ENCODE peak calls at places on chromosome 6, in eight cellular contexts. C is hepatocyte; A is CD4-positive, alpha-beta T cell; P is cardiac muscle cell; H is keratinocyte; Y is mesenchymal stem cell; K is HAP-1; J is upper lobe of right lung. S is an unnamed sample. For H3K9me3, the result is how much of the 10 kb centered on the place peaks cover.

GRCh38 chr6:19024737-19025136 is 637.6 kb downstream of the RNF144B start:
- DNase-seq in K (peak), A (no peak), C (peak), J (no peak), Y (peak), H (no peak), P (peak), S (no peak)

GRCh38 chr6:81814365-81815109 is 62.1 kb upstream of the TENT5A start:
- DNase-seq in Y (peak), A (no peak), K (no peak), P (peak), H (no peak), C (no peak), J (no peak), S (no peak)

GRCh38 chr6:169685860-169686259 is 16.0 kb downstream of the WDR27 start:
- DNase-seq in K (no peak), P (no peak), H (no peak), Y (no peak), J (no peak), A (no peak), C (no peak), S (no peak)

GRCh38 chr6:23584134-23584763 is 541.8 kb upstream of the NRSN1 start:
- DNase-seq in H (no peak), A (no peak), J (no peak), C (no peak), P (peak), Y (no peak), K (no peak), S (no peak)

GRCh38 chr6:75546401-75546800 is 52.8 kb upstream of the FILIP1 start:
- DNase-seq in C (no peak), H (no peak), Y (peak), J (no peak), P (peak), A (no peak), K (peak), S (no peak)

GRCh38 chr6:142746524-142746923 is 198.5 kb downstream of the HIVEP2 start:
- DNase-seq in J (no peak), K (peak), A (peak), P (peak), H (no peak), Y (peak), C (peak), S (peak)

GRCh38 chr6:138692978-138693909 is 80.3 kb upstream of the CCDC28A start:
- DNase-seq in A (no peak), K (peak), C (peak), P (peak), J (peak), Y (peak), H (no peak), S (peak)

GRCh38 chr6:135535989-135536414 is 38.5 kb upstream of the AHI1 start:
- DNase-seq in K (peak), H (peak), Y (peak), C (peak), A (no peak), P (peak), J (no peak), S (no peak)

GRCh38 chr6:83308833-83309232 is 115.7 kb downstream of the RWDD2A start:
- DNase-seq in K (no peak), A (no peak), C (no peak), P (no peak), H (no peak), J (no peak), Y (no peak), S (no peak)

GRCh38 chr6:136171207-136171606 is 78.9 kb downstream of the MTFR2 start:
- DNase-seq in P (no peak), C (no peak), J (no peak), K (no peak), Y (no peak), H (no peak), A (no peak), S (no peak)

GRCh38 chr6:126753616-126754015 is 364.9 kb upstream of the RSPO3 start:
- DNase-seq in Y (no peak), P (no peak), H (no peak), K (no peak), A (no peak), C (no peak), J (no peak), S (no peak)

GRCh38 chr6:119215885-119216590 is 133.5 kb downstream of the MAN1A1 start:
- DNase-seq in K (no peak), J (no peak), C (no peak), H (no peak), P (no peak), A (no peak), Y (no peak), S (no peak)

GRCh38 chr6:44257007-44257752 is at the start of gene SLC35B2:
- DNase-seq in Y (peak), H (no peak), K (peak), C (peak), A (peak), P (peak), J (peak), S (peak)

GRCh38 chr6:80003841-80004198 is 629 bp upstream of the TTK start:
- DNase-seq in Y (no peak), J (peak), H (no peak), K (no peak), P (no peak), C (no peak), A (peak), S (peak)

GRCh38 chr6:19472850-19473249 is 364.3 kb upstream of the ID4 start:
- DNase-seq in H (no peak), A (no peak), C (no peak), Y (no peak), P (peak), J (no peak), K (no peak), S (no peak)

GRCh38 chr6:7769702-7770101 is 43.8 kb downstream of the BMP6 start:
- DNase-seq in J (no peak), P (peak), H (no peak), A (no peak), Y (peak), K (no peak), C (no peak), S (no peak)

GRCh38 chr6:28497306-28497705 is 18.3 kb downstream of the GPX6 start:
- DNase-seq in C (no peak), Y (no peak), J (no peak), H (no peak), P (no peak), A (no peak), K (no peak), S (no peak)

GRCh38 chr6:45411959-45412358 is 34.2 kb upstream of the SUPT3H start:
- DNase-seq in H (no peak), J (no peak), P (no peak), K (no peak), C (no peak), A (no peak), Y (no peak), S (no peak)

DNA sequence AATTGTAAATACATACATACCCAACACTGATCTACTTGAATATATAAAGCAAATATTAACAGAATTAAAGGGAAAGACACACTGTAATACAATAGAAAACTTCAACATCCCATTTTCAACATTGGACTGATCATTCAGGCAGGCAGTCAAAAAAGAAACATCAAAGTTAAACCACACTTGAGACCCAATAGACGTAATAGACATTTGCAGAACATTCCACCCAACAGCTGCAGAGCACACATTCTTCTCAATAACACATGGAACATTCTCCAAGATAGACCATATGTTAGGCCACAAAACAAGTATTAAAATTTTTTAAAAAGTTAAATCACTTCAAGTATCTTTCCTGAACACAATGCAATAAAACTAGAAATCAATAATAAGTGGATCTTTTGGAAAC is 698.2 kb downstream of the COL12A1 start:
- DNase-seq in H (no peak), J (no peak), Y (no peak), K (no peak), C (no peak), P (no peak), A (no peak), S (no peak)
- H3K9me3 ChIP-seq in H (under half), J (under half), Y (under half), K (under half), C (under half), P (under half), A (under half), S (under half)

GRCh38 chr6:113095836-113096235 is 748.7 kb downstream of the RFPL4B start:
- DNase-seq in K (no peak), C (no peak), P (no peak), A (no peak), H (no peak), Y (no peak), J (no peak), S (no peak)

GRCh38 chr6:113092795-113093194 is 745.7 kb downstream of the RFPL4B start:
- DNase-seq in Y (no peak), A (no peak), J (no peak), K (no peak), H (no peak), C (no peak), P (no peak), S (no peak)

GRCh38 chr6:113089056-113089455 is 741.9 kb downstream of the RFPL4B start:
- DNase-seq in K (no peak), Y (no peak), C (no peak), A (no peak), J (no peak), H (no peak), P (no peak), S (no peak)

GRCh38 chr6:113094781-113095180 is 747.7 kb downstream of the RFPL4B start:
- DNase-seq in Y (peak), C (no peak), K (peak), A (no peak), P (peak), J (no peak), H (no peak), S (no peak)
- H3K9me3 ChIP-seq in Y (under half), C (under half), K (under half), A (under half), P (under half), J (under half), H (under half), S (under half)

DNA sequence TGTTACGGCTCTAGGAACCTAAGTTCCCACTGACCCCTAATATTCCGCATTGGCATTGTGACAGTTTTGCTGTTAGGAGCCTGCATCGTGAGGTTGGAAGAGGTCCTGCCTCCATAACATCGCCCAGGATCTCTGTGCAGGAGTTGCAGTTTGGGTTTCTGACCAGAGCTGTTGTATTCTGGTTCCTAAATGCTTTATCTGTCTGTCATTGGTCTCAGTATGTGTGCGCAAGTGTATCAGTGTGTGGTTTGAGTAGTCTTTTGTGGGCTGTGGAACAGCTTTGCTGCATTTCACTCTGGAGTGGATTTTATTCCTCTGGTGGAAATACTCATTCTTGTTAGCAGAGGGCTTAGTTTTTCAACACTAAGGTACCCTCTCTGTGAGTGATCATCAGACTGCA is 95.6 kb downstream of the CDYL start:
- DNase-seq in K (no peak), P (no peak), J (no peak), Y (no peak), C (no peak), H (no peak), A (no peak), S (no peak)
- H3K9me3 ChIP-seq in K (under half), P (under half), J (under half), Y (under half), C (under half), H (under half), A (under half), S (under half)

DNA sequence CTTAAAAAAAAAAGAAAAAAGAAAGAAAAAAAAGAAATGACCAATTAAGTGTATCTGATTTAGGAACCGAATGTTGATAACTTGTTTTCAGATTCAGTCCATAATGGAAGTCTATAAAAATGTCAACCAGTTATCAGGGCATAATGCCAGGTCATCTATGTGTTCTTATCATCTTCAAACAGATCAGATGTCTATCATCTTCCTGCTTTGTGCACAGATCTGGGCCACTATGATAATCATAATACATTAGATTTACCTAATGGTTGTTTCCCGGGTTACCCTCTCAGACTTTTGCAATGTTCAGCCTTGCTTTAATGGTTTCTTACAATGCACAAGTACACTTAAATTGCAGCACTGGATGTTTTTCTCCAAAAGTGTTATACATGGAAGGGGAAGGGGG is 100.6 kb downstream of the NKAIN2 start:
- DNase-seq in P (no peak), H (no peak), Y (no peak), C (no peak), K (no peak), J (no peak), A (no peak), S (no peak)
- H3K9me3 ChIP-seq in P (under half), H (under half), Y (under half), C (under half), K (under half), J (under half), A (under half), S (under half)

DNA sequence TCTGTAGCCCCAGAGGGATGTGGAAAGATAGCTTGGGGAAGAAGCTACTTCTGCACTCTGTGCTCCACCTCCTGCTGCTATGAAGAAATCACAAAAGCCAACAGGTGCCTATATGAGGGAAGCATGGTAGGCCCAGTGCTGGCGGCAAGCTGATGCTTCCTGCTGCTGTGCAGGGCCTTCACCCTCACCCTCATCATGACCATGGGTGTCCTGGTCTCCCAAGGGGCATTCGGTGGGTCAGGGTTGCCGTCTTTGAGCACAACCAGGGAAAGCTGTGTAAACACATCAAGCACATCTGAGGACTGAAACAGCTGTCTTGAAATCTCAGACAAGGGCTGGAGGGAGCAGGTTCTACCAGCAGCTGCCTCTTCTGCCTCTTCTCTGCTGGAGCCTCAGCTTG is 184.0 kb downstream of the FNDC1 start:
- DNase-seq in C (no peak), Y (no peak), P (no peak), A (no peak), H (no peak), K (no peak), J (no peak), S (no peak)
- H3K9me3 ChIP-seq in C (under half), Y (under half), P (under half), A (under half), H (under half), K (under half), J (under half), S (under half)

DNA sequence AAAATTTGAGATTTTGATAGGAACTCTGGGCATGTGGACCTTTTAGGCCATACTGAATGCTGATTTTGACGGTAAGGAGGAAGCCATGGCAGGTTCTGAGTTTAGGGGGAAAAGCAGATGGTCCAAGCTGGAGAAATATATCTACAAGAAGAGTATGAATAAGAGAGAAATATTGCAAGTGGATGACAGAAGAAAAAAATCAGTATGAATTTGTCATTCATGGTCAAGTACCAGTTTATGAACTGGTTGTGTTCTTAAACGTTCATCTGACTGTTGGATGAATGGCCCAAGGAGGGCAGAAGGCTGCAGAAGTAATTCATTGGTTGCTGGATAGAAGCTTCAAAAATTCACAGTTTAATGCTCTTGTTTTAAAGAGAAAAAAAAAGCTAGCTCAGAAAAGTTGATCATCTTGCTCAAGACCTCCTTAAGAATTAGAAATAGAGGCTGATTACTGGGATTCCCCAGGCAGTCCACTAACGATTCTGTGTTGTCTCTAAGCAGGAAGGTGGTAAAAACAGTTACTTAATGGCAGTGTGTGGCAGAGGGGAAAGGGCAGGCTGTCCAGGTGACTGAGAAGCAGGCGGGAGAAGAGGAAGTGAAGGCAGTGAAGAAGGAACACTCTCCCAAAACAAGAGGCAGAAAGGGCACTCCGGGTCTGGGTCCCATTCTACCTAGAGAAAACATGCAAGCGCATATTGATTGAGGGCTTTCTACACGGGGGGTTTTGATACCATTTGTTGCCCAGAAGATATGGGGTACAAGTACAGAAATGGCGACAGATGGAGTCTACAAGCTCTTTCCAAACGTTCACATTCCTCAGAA is 2.0 kb upstream of the DUSP22 start:
- DNase-seq in H (no peak), C (no peak), J (no peak), Y (no peak), K (no peak), P (no peak), A (no peak), S (no peak)
- H3K9me3 ChIP-seq in H (under half), C (under half), J (under half), Y (under half), K (under half), P (under half), A (under half), S (under half)

GRCh38 chr6:3088853-3089445 is 20.7 kb downstream of the RIPK1 start:
- DNase-seq in Y (no peak), P (no peak), A (no peak), J (no peak), C (peak), K (no peak), H (no peak), S (no peak)

GRCh38 chr6:3085074-3085473 is 16.8 kb downstream of the RIPK1 start:
- DNase-seq in J (no peak), C (no peak), A (no peak), H (no peak), P (peak), Y (no peak), K (no peak), S (no peak)

GRCh38 chr6:3090013-3090412 is 21.7 kb downstream of the RIPK1 start:
- DNase-seq in A (no peak), J (no peak), K (no peak), P (no peak), C (no peak), H (no peak), Y (no peak), S (no peak)

GRCh38 chr6:3088446-3088845 is 20.2 kb downstream of the RIPK1 start:
- DNase-seq in Y (no peak), H (peak), C (no peak), J (no peak), A (no peak), K (no peak), P (peak), S (no peak)

GRCh38 chr6:3086282-3086946 is 18.1 kb downstream of the RIPK1 start:
- DNase-seq in J (no peak), P (no peak), C (no peak), A (no peak), H (no peak), Y (no peak), K (no peak), S (no peak)
- H3K9me3 ChIP-seq in J (under half), P (under half), C (under half), A (under half), H (under half), Y (under half), K (under half), S (under half)

S was measured in T-helper 17 cell.